ENCODE peak calls at places on chromosomes 7 and 10, in eight cellular contexts. J is HFF-Myc, O is nephron progenitor cell, I is A549, T is AG09319, A is AG09309, V is suprapubic skin, K is cardiac muscle cell. U is an unnamed sample.
A peak's percentile ranks its signal among the peaks of the same experiment; 100 is the strongest.

GRCh38 chr7:29091722-29092121 is 54.6 kb downstream of the CPVL start:
- DNase-seq in I (peak; percentile 10), T (no peak), O (no peak), A (no peak), J (no peak), K (no peak), V (no peak), U (no peak)

GRCh38 chr7:141339603-141340002 is 211.6 kb upstream of the AGK start:
- DNase-seq in J (no peak), I (no peak), A (no peak), O (peak; percentile 3), V (no peak), K (peak; percentile 26), T (no peak), U (no peak)

GRCh38 chr10:69088801-69089501 is 1.0 kb downstream of the SRGN start:
- DNase-seq in I (peak; percentile 42), V (no peak), T (no peak), A (no peak), J (no peak), O (no peak), K (no peak), U (no peak)

GRCh38 chr10:92430103-92430502 is 139.1 kb downstream of the MARCHF5 start:
- DNase-seq in I (no peak), T (no peak), K (no peak), J (no peak), V (no peak), O (no peak), A (no peak), U (no peak)

GRCh38 chr10:89700914-89701237 is 514 bp upstream of the KIF20B start:
- DNase-seq in J (no peak), I (no peak), O (no peak), V (no peak), T (no peak), K (no peak), A (no peak), U (no peak)

GRCh38 chr7:44068054-44068453 is 2.7 kb upstream of the PGAM2 start:
- DNase-seq in A (no peak), I (no peak), J (no peak), K (no peak), V (no peak), T (no peak), O (no peak), U (no peak)

GRCh38 chr7:47648301-47648900 is 66.5 kb upstream of the TNS3 start:
- DNase-seq in V (no peak), T (peak; percentile 65), O (no peak), A (no peak), I (no peak), J (no peak), K (no peak), U (no peak)

GRCh38 chr10:67775274-67775673 is 62.7 kb downstream of the DNAJC12 start:
- DNase-seq in A (no peak), T (no peak), I (no peak), J (no peak), V (no peak), K (no peak), O (no peak), U (no peak)

GRCh38 chr10:73229567-73229966 is 17.5 kb downstream of the DNAJC9 start:
- DNase-seq in A (no peak), I (no peak), O (no peak), K (no peak), J (no peak), V (no peak), T (no peak), U (no peak)

GRCh38 chr7:138608292-138608691 is 92.9 kb downstream of the SVOPL start:
- DNase-seq in I (no peak), T (no peak), K (no peak), V (no peak), A (no peak), J (peak; percentile 7), O (no peak), U (no peak)

GRCh38 chr7:6576024-6576866 is 1.0 kb upstream of the ZDHHC4 start:
- DNase-seq in V (no peak), A (no peak), I (no peak), T (no peak), O (no peak), J (no peak), K (no peak), U (no peak)

GRCh38 chr10:67288688-67289410 is 363.0 kb downstream of the LRRTM3 start:
- DNase-seq in O (no peak), K (no peak), V (no peak), I (no peak), A (no peak), T (no peak), J (no peak), U (no peak)

GRCh38 chr7:142859411-142859810 is 4.5 kb downstream of the EPHB6 start:
- DNase-seq in V (no peak), I (no peak), K (no peak), O (no peak), T (no peak), A (no peak), J (no peak), U (no peak)

GRCh38 chr10:120460776-120461175 is 3.7 kb downstream of the PLPP4 start:
- DNase-seq in T (peak; percentile 44), O (no peak), J (peak; percentile 31), K (no peak), A (peak; percentile 97), V (no peak), I (no peak), U (peak; percentile 91)

GRCh38 chr10:34862892-34863291 is 47.8 kb upstream of the PARD3 start:
- DNase-seq in I (no peak), V (no peak), A (no peak), K (no peak), O (no peak), J (no peak), T (no peak), U (no peak)

GRCh38 chr7:44847509-44847919 is 373 bp downstream of the H2AZ2 start:
- DNase-seq in T (peak; percentile 59), O (no peak), V (peak; percentile 93), I (peak; percentile 94), A (no peak), J (peak; percentile 49), K (peak; percentile 88), U (peak; percentile 34)

GRCh38 chr7:143882020-143882610 is 19.9 kb downstream of the TCAF1 start:
- DNase-seq in A (no peak), I (no peak), O (peak; percentile 70), V (no peak), K (peak; percentile 89), T (no peak), J (no peak), U (no peak)

GRCh38 chr7:26863504-26864308 is 684 bp downstream of the SKAP2 start:
- DNase-seq in T (no peak), V (no peak), O (no peak), A (no peak), K (no peak), J (no peak), I (peak; percentile 20), U (no peak)

GRCh38 chr7:2663121-2663886 is 24.7 kb upstream of the AMZ1 start:
- DNase-seq in V (peak; percentile 64), O (no peak), T (no peak), A (no peak), K (no peak), I (no peak), J (no peak), U (no peak)

GRCh38 chr10:72162978-72163377 is 52.8 kb upstream of the ANAPC16 start:
- DNase-seq in V (no peak), I (no peak), K (no peak), A (no peak), T (peak; percentile 63), J (peak; percentile 91), O (no peak), U (no peak)

GRCh38 chr10:123995461-123996131 is 97.8 kb downstream of the CHST15 start:
- DNase-seq in J (no peak), O (peak; percentile 47), V (no peak), T (peak; percentile 54), K (peak; percentile 53), A (peak; percentile 39), I (peak; percentile 90), U (peak; percentile 66)
- TF ChIP-seq CTCF in J (peak; percentile 39), O (no peak), V (no peak), T (peak; percentile 38), K (peak; percentile 49), A (peak; percentile 43), I (peak; percentile 62), U (peak; percentile 62)

GRCh38 chr10:110200518-110200917 is 6.9 kb upstream of the MXI1 start:
- DNase-seq in J (no peak), O (no peak), T (no peak), K (no peak), I (no peak), A (no peak), V (no peak), U (no peak)
- TF ChIP-seq CTCF in J (no peak), O (no peak), T (no peak), K (no peak), I (no peak), A (no peak), V (no peak), U (no peak)

GRCh38 chr7:53900856-53901528 is 641.2 kb upstream of the VSTM2A start:
- DNase-seq in I (no peak), O (no peak), V (no peak), T (no peak), K (no peak), J (no peak), A (no peak), U (no peak)
- TF ChIP-seq CTCF in I (no peak), O (no peak), V (no peak), T (no peak), K (no peak), J (no peak), A (no peak), U (no peak)

GRCh38 chr7:115346685-115347084 is 424.8 kb downstream of the MDFIC start:
- DNase-seq in T (no peak), I (no peak), K (no peak), V (no peak), O (no peak), A (peak; percentile 31), J (peak; percentile 91), U (no peak)

GRCh38 chr7:115338016-115338415 is 416.1 kb downstream of the MDFIC start:
- DNase-seq in V (no peak), T (no peak), K (no peak), O (no peak), A (no peak), J (no peak), I (no peak), U (no peak)

DNA sequence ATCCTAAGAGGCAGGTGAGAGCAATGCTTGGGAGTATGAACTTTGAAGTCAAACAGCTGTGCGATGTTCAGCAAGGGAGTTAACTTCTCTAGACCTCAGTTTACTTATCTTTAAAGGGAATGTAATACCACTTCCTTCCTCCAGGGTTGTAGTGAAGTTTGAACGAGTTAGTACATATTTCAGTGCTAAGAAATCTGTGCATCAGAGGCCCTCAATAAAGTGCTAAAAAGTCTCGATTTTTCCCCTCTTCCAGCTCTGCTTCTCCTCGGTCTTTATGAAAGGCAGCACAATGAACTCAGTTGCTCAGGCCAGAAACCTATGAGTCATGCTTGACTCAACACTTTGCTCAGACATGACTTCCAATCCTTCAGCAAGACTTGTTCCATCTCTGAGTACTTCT is 418.9 kb downstream of the MDFIC start:
- DNase-seq in A (peak; percentile 51), I (no peak), K (no peak), V (no peak), O (no peak), J (peak; percentile 43), T (peak; percentile 14), U (peak; percentile 39)
- TF ChIP-seq CTCF in A (no peak), I (no peak), K (peak; percentile 20), V (no peak), O (peak; percentile 19), J (no peak), T (no peak), U (peak; percentile 23)